ENCODE peak calls at places on chromosomes 4 and X, in four cellular contexts. O is thyroid gland, S is AG04450, I is gastrocnemius medialis. Z is an unnamed sample.

GRCh38 chr4:108971473-108971872 is 208.6 kb upstream of the ETNPPL start:
- DNase-seq in O (no peak), S (no peak), I (no peak), Z (no peak)

GRCh38 chr4:158858410-158859189 is 89.8 kb downstream of the FNIP2 start:
- DNase-seq in O (no peak), S (no peak), I (no peak), Z (no peak)

GRCh38 chrX:84156831-84157230 is 31.2 kb downstream of the RPS6KA6 start:
- DNase-seq in O (no peak), S (no peak), I (no peak), Z (no peak)

GRCh38 chr4:144820706-144821105 is 174.8 kb downstream of the HHIP start:
- DNase-seq in O (no peak), S (no peak), I (no peak), Z (peak)

GRCh38 chr4:14023036-14023435 is 395.5 kb upstream of the BOD1L1 start:
- DNase-seq in O (no peak), S (no peak), I (no peak), Z (no peak)

GRCh38 chr4:142600952-142601351 is 245.1 kb downstream of the INPP4B start:
- DNase-seq in O (no peak), S (no peak), I (no peak), Z (no peak)

GRCh38 chrX:101744085-101744484 is 84.4 kb upstream of the ARMCX2 start:
- DNase-seq in O (peak), S (no peak), I (peak), Z (peak)

GRCh38 chr4:155543126-155543765 is 123.4 kb upstream of the GUCY1A1 start:
- DNase-seq in O (no peak), S (no peak), I (no peak), Z (no peak)

GRCh38 chr4:111854494-111855087 is 290.7 kb upstream of the FAM241A start:
- DNase-seq in O (no peak), S (peak), I (no peak), Z (peak)

GRCh38 chrX:10611441-10612090 is 8.8 kb downstream of the MID1 start:
- DNase-seq in O (no peak), S (no peak), I (no peak), Z (no peak)

GRCh38 chr4:12723849-12724447 is 760.2 kb downstream of the RAB28 start:
- DNase-seq in O (no peak), S (no peak), I (no peak), Z (peak)

GRCh38 chr4:113020966-113021365 is 28.5 kb upstream of the ANK2 start:
- DNase-seq in O (no peak), S (no peak), I (no peak), Z (peak)

GRCh38 chr4:40403079-40403478 is 67.9 kb downstream of the CHRNA9 start:
- DNase-seq in O (no peak), S (no peak), I (no peak), Z (peak)

GRCh38 chrX:28586291-28586690 is 955 bp upstream of the IL1RAPL1 start:
- DNase-seq in O (no peak), S (peak), I (no peak), Z (peak)

GRCh38 chr4:96566755-96567154 is 726.9 kb downstream of the PDHA2 start:
- DNase-seq in O (no peak), S (no peak), I (no peak), Z (no peak)

GRCh38 chr4:89549907-89550306 is 242.3 kb upstream of the GPRIN3 start:
- DNase-seq in O (no peak), S (peak), I (no peak), Z (no peak)

GRCh38 chr4:8209176-8209874 is 10.2 kb downstream of the SH3TC1 start:
- DNase-seq in O (no peak), S (no peak), I (no peak), Z (no peak)

GRCh38 chr4:129672941-129673340 is 577.0 kb downstream of the C4orf33 start:
- DNase-seq in O (no peak), S (no peak), I (no peak), Z (no peak)
- TF ChIP-seq CTCF in O (no peak), S (no peak), I (no peak), Z (no peak)

GRCh38 chrX:106404512-106404911 is 207.3 kb upstream of the RADX start:
- DNase-seq in O (no peak), S (no peak), I (no peak), Z (no peak)
- TF ChIP-seq CTCF in O (no peak), S (no peak), I (no peak), Z (peak)

DNA sequence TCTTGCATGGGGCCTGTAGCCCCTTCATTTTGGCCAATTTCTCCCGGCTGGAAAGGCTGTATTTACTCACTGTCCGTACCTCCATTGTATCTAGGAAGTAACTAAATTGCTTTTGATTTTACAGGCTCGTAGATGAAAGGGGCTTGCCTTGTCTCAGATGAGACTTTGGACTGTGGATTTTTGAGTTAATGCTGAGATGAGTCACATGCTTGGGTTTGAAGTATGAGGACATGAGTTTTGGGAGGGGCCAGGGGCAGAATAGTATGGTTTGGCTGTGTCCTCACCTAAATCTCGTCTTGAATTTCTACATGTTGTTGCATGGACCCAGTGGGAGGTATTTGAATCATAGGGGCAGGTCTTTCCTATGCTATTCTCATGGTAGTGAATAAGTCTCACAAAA is 407.6 kb upstream of the NDST3 start:
- DNase-seq in O (no peak), S (no peak), I (no peak), Z (no peak)
- TF ChIP-seq CTCF in O (no peak), S (no peak), I (no peak), Z (no peak)

GRCh38 chr4:122732329-122733026 is at the start of gene BBS12:
- DNase-seq in O (peak), S (peak), I (peak), Z (peak)
- TF ChIP-seq CTCF in O (no peak), S (peak), I (no peak), Z (peak)

GRCh38 chr4:53658029-53658428 is 66.7 kb upstream of the LNX1 start:
- DNase-seq in O (no peak), S (no peak), I (no peak), Z (no peak)

GRCh38 chr4:53659112-53659511 is 67.8 kb upstream of the LNX1 start:
- DNase-seq in O (no peak), S (no peak), I (no peak), Z (no peak)

GRCh38 chr4:53654300-53654758 is 63.0 kb upstream of the LNX1 start:
- DNase-seq in O (no peak), S (no peak), I (no peak), Z (peak)

GRCh38 chr4:53653484-53654053 is 62.3 kb upstream of the LNX1 start:
- DNase-seq in O (peak), S (no peak), I (no peak), Z (peak)

DNA sequence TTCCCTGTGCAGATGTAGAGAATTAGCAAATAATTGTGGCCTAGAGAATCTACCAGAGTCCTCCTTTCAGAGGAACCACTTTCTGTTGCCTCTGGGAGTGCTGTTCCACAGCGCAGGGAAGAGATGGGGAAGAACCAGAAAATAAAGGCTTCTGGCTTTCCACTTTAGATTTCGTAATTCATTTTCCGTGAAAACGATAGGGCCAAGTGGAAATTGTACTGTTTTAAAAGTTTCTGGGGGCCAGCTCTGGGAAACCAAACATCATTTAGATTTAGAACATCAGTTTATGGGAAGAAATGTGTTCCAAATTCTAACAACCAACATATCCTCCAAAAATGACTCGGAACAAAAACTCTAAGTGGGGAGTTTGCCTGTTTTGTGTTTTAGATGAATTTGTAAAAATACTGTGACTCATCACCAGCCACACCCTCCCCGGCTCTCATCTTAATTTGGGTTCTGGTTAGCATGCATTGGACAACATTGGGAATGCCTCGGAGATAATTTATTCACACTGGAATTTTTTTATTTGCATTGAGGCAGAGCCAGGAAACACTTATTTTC is 65.2 kb upstream of the LNX1 start:
- DNase-seq in O (no peak), S (no peak), I (peak), Z (peak)
- TF ChIP-seq CTCF in O (no peak), S (peak), I (no peak), Z (peak)